ENCODE peak calls at places on chromosome 16, in five cellular contexts. G, X, R, T and O are unnamed samples.

GRCh38 chr16:12796498-12796897 is 7.2 kb downstream of the CPPED1 start:
- DNase-seq in G (no peak), X (no peak), R (no peak), T (no peak), O (no peak)

GRCh38 chr16:29899516-29900101 is at the start of gene SEZ6L2:
- DNase-seq in G (peak; percentile 86), X (peak; percentile 82), R (peak; percentile 84), T (no peak), O (peak; percentile 89)

GRCh38 chr16:64397042-64397441 is 724.8 kb downstream of the CDH11 start:
- DNase-seq in G (no peak), X (no peak), R (no peak), T (no peak), O (no peak)

GRCh38 chr16:27458987-27459688 is 57.2 kb downstream of the IL21R start:
- DNase-seq in G (no peak), X (no peak), R (no peak), T (no peak), O (no peak)

GRCh38 chr16:87206646-87207451 is 110.3 kb downstream of the C16orf95 start:
- DNase-seq in G (no peak), X (no peak), R (no peak), T (no peak), O (no peak)

GRCh38 chr16:22728167-22728836 is 85.7 kb upstream of the HS3ST2 start:
- DNase-seq in G (no peak), X (no peak), R (no peak), T (no peak), O (no peak)

GRCh38 chr16:765488-765865 is 4.9 kb downstream of the MSLN start:
- DNase-seq in G (no peak), X (no peak), R (no peak), T (no peak), O (no peak)

GRCh38 chr16:78896280-78896679 is 704.3 kb downstream of the MAF start:
- DNase-seq in G (no peak), X (no peak), R (no peak), T (no peak), O (no peak)

GRCh38 chr16:88640520-88641247 is 2.3 kb downstream of the IL17C start:
- DNase-seq in G (no peak), X (no peak), R (no peak), T (peak; percentile 42), O (no peak)

GRCh38 chr16:85651822-85652430 is 36.8 kb downstream of the GINS2 start:
- DNase-seq in G (no peak), X (no peak), R (no peak), T (no peak), O (no peak)

GRCh38 chr16:84485255-84486010 is 19.0 kb downstream of the MEAK7 start:
- DNase-seq in G (no peak), X (no peak), R (no peak), T (no peak), O (peak; percentile 12)

GRCh38 chr16:56041556-56042140 is 149.6 kb upstream of the GNAO1 start:
- DNase-seq in G (peak; percentile 14), X (no peak), R (no peak), T (peak; percentile 10), O (no peak)

GRCh38 chr16:19997734-19998133 is 76.0 kb downstream of the GPR139 start:
- DNase-seq in G (no peak), X (no peak), R (no peak), T (no peak), O (no peak)

GRCh38 chr16:66548868-66549267 is 1.1 kb downstream of the TK2 start:
- DNase-seq in G (no peak), X (no peak), R (no peak), T (no peak), O (no peak)
- H3K4me1 ChIP-seq in G (peaks cover 44% of the 10 kb centered on the region), X (no peaks in the 10 kb centered on the region), R (peaks cover 37% of the 10 kb centered on the region), T (peaks cover 63% of the 10 kb centered on the region), O (no peaks in the 10 kb centered on the region)

GRCh38 chr16:15573274-15573895 is 69.6 kb downstream of the MARF1 start:
- DNase-seq in G (no peak), X (no peak), R (no peak), T (no peak), O (no peak)
- H3K4me3 ChIP-seq in G (no peak overlapping the region), X (no peak overlapping the region), R (no peak overlapping the region), T (no peak overlapping the region), O (no peak overlapping the region)

GRCh38 chr16:66481943-66482390 is 54.9 kb downstream of the BEAN1 start:
- DNase-seq in G (no peak), X (no peak), R (no peak), T (no peak), O (no peak)
- TF ChIP-seq CTCF in G (no peak), X (no peak), R (no peak), T (no peak), O (no peak)

DNA sequence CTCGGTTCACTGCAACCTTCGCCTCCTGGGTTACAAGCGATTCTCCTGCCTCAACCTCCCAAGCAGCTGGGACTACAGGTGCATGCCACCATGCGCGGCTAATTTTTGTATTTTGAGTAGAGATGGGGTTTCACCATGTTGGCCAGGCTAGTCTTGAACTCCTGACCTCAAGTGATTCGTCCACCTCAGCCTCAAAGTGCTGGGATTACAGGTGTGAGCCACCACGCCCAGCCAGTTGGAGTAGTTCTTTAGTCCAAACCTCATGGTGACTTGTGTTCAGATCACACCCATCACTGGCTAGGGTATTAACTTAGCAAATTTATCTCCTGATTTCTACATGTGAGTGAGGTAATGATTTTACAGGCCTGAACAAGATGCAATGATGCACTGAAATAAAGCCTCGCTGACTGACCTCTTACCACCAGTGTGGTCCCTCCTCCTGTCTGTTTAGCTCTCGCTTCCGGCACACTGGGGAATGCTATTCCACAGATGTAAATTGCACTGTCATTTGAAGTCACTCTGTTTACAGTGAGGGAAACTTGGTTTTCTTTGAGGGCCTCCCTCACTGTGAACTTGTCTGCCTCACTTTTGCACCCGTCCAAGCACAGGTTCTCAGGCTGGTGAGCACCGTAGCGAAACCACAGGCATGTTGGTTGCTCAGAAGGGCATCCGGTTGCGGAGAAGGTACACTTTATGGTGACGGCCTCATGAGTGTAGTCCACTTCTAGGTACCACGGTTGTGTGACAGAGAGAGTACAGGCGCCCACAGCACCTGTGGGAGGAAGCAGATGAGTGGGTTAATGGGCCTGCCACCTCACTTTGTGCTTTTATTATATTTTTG is 5.5 kb downstream of the IGSF6 start:
- DNase-seq in G (peak; percentile 62), X (no peak), R (no peak), T (peak; percentile 91), O (peak; percentile 24)
- H3K4me1 ChIP-seq in G (peaks cover 22% of the 10 kb centered on the region), X (no peaks in the 10 kb centered on the region), R (peaks cover 23% of the 10 kb centered on the region), T (peaks cover 87% of the 10 kb centered on the region), O (peaks cover 5% of the 10 kb centered on the region)

GRCh38 chr16:31094088-31094423 is 541 bp downstream of the VKORC1 start:
- DNase-seq in G (no peak), X (no peak), R (no peak), T (no peak), O (peak; percentile 33)

GRCh38 chr16:31092330-31092729 is 2.3 kb downstream of the VKORC1 start:
- DNase-seq in G (no peak), X (no peak), R (peak; percentile 25), T (no peak), O (no peak)

GRCh38 chr16:31090540-31090939 is 1.8 kb upstream of the PRSS53 start:
- DNase-seq in G (no peak), X (no peak), R (peak; percentile 24), T (no peak), O (no peak)

GRCh38 chr16:31094424-31095120 is at the start of gene VKORC1:
- DNase-seq in G (peak; percentile 96), X (peak; percentile 96), R (peak; percentile 97), T (peak; percentile 92), O (peak; percentile 97)

GRCh38 chr16:31093132-31093703 is 1.4 kb downstream of the VKORC1 start:
- DNase-seq in G (peak; percentile 33), X (no peak), R (peak; percentile 59), T (peak; percentile 59), O (peak; percentile 34)
- H3K4me3 ChIP-seq in G (no peak overlapping the region), X (no peak overlapping the region), R (peak overlapping the region; percentile 98), T (peak overlapping the region; percentile 86), O (no peak overlapping the region)

DNA sequence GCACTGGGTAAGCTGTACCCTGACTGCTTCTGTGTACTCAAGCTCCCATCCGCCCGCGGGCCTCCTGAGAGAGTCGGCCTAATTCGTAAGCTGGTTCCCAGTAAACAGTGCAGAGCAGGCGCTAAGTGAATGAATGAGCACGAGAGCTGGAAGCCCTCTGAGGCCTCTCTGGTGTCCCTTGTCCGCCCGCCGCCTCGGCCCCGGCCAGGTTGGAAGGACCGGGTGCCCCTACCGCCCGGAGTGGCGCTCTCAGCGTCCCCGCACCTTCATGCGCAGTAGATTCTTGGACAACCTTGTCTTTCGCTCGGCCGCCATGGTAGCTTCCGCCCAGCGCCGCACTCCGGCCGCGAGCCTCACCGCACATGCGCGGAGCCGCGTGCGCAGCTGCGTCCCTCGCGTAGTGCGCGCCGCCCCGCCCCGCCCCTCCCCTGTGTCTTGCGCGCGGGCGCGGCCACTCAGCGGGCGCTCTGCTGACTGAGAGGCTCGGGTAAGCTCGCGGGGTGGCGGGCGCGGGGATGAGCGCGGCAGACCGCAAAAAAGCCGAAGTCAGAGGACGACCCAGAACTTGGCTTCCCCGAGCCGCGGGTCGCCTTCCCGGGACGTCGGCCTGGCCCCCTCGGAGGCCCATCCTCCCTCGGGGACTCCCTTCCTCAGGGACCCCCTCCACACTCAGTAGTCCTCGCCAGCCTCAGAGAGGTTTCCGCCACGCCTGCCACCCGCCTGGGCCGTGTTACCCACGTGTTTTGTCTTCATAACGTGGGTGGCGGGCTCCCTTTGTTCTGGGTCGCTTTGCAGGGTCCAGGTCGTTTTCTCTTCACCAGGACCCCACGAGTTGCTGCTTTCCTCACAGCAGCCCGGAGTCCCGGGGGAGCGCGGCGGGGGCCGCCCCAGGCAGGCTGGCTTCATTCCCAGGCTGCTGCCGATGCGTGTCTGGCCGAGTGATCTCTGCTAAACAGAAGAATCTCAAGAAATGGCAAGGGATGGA is at the start of gene MPHOSPH6:
- DNase-seq in G (peak; percentile 94), X (peak; percentile 87), R (peak; percentile 94), T (peak; percentile 94), O (peak; percentile 91)
- TF ChIP-seq CTCF in G (peak; percentile 19), X (no peak), R (peak; percentile 3), T (no peak), O (no peak)

DNA sequence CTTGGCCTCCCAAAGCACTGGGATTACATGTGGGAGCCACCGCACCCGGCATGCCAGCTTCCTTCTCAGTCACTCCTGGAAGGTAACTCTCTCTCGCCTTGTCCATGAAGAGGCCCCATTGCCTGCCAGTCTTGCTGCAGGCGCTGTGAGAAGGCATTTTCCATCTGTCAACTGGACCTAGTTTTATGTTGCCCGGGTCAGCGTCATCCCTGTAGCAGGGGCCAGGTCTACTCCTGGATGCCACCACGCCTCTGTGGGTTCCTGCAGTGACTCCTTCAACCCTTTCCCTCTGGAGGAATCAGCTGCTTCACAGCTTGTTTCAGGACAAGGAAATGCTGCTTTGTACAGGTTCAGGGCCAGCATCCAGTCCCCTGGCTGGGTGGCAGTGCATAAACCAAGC is 2.6 kb upstream of the NLRC3 start:
- DNase-seq in G (no peak), X (no peak), R (peak; percentile 28), T (no peak), O (no peak)
- H3K4me1 ChIP-seq in G (no peaks in the 10 kb centered on the region), X (no peaks in the 10 kb centered on the region), R (no peaks in the 10 kb centered on the region), T (peaks cover 53% of the 10 kb centered on the region), O (no peaks in the 10 kb centered on the region)